ENCODE peak calls at places on chromosomes 13 and 19, in six cellular contexts. J, H, Y, B, F and X are unnamed samples. For H3K9me3, the result is how much of the 10 kb centered on the place peaks cover.

GRCh38 chr13:86052141-86052540 is 252.9 kb upstream of the SLITRK6 start:
- DNase-seq in J (no peak), H (no peak), Y (no peak), B (no peak), F (no peak), X (no peak)

GRCh38 chr19:14886032-14886431 is at the start of gene OR7A17:
- DNase-seq in J (no peak), H (no peak), Y (no peak), B (no peak), F (no peak), X (no peak)

GRCh38 chr19:4539697-4540581 is at the start of gene LRG1:
- DNase-seq in J (no peak), H (no peak), Y (no peak), B (no peak), F (peak), X (no peak)

GRCh38 chr13:33751151-33751550 is 66.8 kb upstream of the RFC3 start:
- DNase-seq in J (no peak), H (no peak), Y (peak), B (no peak), F (peak), X (peak)

GRCh38 chr13:47426126-47426849 is 529.4 kb upstream of the HTR2A start:
- DNase-seq in J (no peak), H (no peak), Y (peak), B (no peak), F (no peak), X (peak)

GRCh38 chr13:42137856-42138537 is 89.5 kb downstream of the DGKH start:
- DNase-seq in J (no peak), H (no peak), Y (peak), B (no peak), F (no peak), X (peak)

GRCh38 chr19:47581605-47582319 is 8.8 kb upstream of the ZNF541 start:
- DNase-seq in J (no peak), H (no peak), Y (no peak), B (no peak), F (no peak), X (no peak)

GRCh38 chr19:7570761-7571160 is 24.9 kb upstream of the CAMSAP3 start:
- DNase-seq in J (no peak), H (no peak), Y (no peak), B (no peak), F (no peak), X (no peak)

GRCh38 chr13:51125495-51126226 is 14.6 kb upstream of the C13orf42 start:
- DNase-seq in J (peak), H (peak), Y (peak), B (peak), F (peak), X (peak)

GRCh38 chr19:51410950-51411748 is 6.3 kb downstream of the SIGLEC10 start:
- DNase-seq in J (no peak), H (no peak), Y (no peak), B (no peak), F (peak), X (no peak)

GRCh38 chr19:13002389-13002898 is 7.2 kb downstream of the NFIX start:
- DNase-seq in J (no peak), H (no peak), Y (no peak), B (no peak), F (no peak), X (no peak)

GRCh38 chr19:11247391-11247790 is 8.0 kb downstream of the ANGPTL8 start:
- DNase-seq in J (no peak), H (no peak), Y (no peak), B (no peak), F (no peak), X (no peak)

GRCh38 chr19:45045671-45046353 is 7.0 kb downstream of the CLASRP start:
- DNase-seq in J (no peak), H (no peak), Y (no peak), B (no peak), F (no peak), X (no peak)

GRCh38 chr19:34082289-34083077 is 89.8 kb upstream of the LSM14A start:
- DNase-seq in J (peak), H (peak), Y (no peak), B (no peak), F (peak), X (no peak)

GRCh38 chr13:52798770-52799430 is 49.5 kb downstream of the PCDH8 start:
- DNase-seq in J (no peak), H (no peak), Y (no peak), B (no peak), F (no peak), X (no peak)

GRCh38 chr19:40139533-40140287 is 49.0 kb upstream of the ZNF780A start:
- DNase-seq in J (peak), H (no peak), Y (peak), B (peak), F (peak), X (peak)

GRCh38 chr13:113546571-113547247 is 37.8 kb upstream of the TFDP1 start:
- DNase-seq in J (no peak), H (no peak), Y (peak), B (peak), F (no peak), X (no peak)

GRCh38 chr13:107574517-107575215 is 640.7 kb downstream of the LIG4 start:
- DNase-seq in J (no peak), H (no peak), Y (peak), B (no peak), F (no peak), X (no peak)

GRCh38 chr13:45932611-45933182 is 81.1 kb upstream of the SIAH3 start:
- DNase-seq in J (no peak), H (no peak), Y (no peak), B (no peak), F (no peak), X (no peak)
- H3K14ac ChIP-seq in J (no peak), H (no peak), Y (no peak), B (no peak), F (no peak), X (no peak)

GRCh38 chr19:6475321-6476108 is 6.1 kb downstream of the DENND1C start:
- DNase-seq in J (no peak), H (peak), Y (no peak), B (peak), F (no peak), X (no peak)
- H3K9me3 ChIP-seq in J (under half), H (under half), Y (under half), B (under half), F (under half), X (under half)

DNA sequence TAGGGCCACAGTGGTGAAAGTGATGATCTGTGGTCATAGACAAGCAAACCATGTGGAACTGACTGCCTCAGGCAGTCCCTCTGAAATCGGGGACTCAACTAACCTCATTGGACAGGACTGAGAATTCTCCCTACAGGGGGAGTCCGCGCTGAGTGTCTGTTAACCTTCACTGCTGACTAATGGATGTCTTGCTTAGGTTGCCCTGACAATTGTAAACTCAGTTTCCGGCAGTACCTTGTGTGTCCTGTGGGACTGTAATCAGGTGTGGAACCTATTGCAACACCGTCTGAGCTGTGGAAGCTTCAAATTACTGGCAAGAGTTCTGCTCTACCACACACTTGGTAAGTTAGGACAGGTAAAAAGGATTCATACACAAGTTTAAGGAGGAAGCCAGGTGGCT is 21.8 kb downstream of the ZNF77 start:
- DNase-seq in J (no peak), H (peak), Y (peak), B (no peak), F (peak), X (no peak)
- H3K23ac ChIP-seq in J (no peak), H (no peak), Y (no peak), B (no peak), F (no peak), X (no peak)

DNA sequence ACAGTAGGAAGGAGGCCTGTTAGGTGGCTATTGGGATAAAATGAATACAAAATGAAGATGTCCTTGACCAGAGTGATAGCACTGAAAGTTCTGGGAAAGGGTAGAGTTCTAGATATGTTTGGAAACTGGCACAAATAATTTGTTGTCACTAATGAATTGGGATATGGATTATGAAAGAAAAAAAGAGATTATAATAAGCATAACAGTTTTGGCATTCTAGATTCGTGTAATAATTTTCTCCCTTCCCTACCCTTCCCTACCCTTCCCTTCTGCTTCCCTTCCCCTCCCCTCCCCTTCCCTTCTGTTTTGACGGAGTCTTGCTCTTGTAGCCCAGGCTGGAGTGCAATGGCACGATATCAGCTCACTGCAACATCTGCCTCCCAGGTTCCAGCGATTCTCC is 271.0 kb upstream of the PRR20A start:
- DNase-seq in J (no peak), H (no peak), Y (no peak), B (no peak), F (no peak), X (no peak)
- H3K14ac ChIP-seq in J (no peak), H (no peak), Y (no peak), B (no peak), F (no peak), X (no peak)

GRCh38 chr19:52946322-52947310 is 16.1 kb downstream of the ZNF816 start:
- DNase-seq in J (no peak), H (peak), Y (peak), B (peak), F (peak), X (no peak)

GRCh38 chr19:52943884-52944643 is 18.6 kb downstream of the ZNF816 start:
- DNase-seq in J (no peak), H (no peak), Y (no peak), B (no peak), F (peak), X (no peak)

GRCh38 chr19:52948025-52948770 is 14.5 kb downstream of the ZNF816 start:
- DNase-seq in J (no peak), H (no peak), Y (no peak), B (no peak), F (no peak), X (no peak)

GRCh38 chr19:52945652-52946321 is 16.9 kb downstream of the ZNF816 start:
- DNase-seq in J (no peak), H (peak), Y (no peak), B (peak), F (peak), X (no peak)

GRCh38 chr19:52949422-52949821 is 13.3 kb downstream of the ZNF816 start:
- DNase-seq in J (no peak), H (no peak), Y (no peak), B (no peak), F (no peak), X (no peak)
- H3K9me3 ChIP-seq in J (under half), H (under half), Y (under half), B (under half), F (under half), X (half or more)

GRCh38 chr13:110560606-110561334 is 752 bp downstream of the RAB20 start:
- DNase-seq in J (peak), H (peak), Y (no peak), B (no peak), F (peak), X (peak)

GRCh38 chr13:110562696-110563462 is 1.4 kb upstream of the RAB20 start:
- DNase-seq in J (no peak), H (no peak), Y (no peak), B (no peak), F (peak), X (no peak)

GRCh38 chr13:110563463-110563774 is 1.9 kb upstream of the RAB20 start:
- DNase-seq in J (no peak), H (no peak), Y (no peak), B (no peak), F (no peak), X (no peak)

GRCh38 chr13:110559986-110560385 is 1.5 kb downstream of the RAB20 start:
- DNase-seq in J (no peak), H (no peak), Y (no peak), B (no peak), F (no peak), X (no peak)

DNA sequence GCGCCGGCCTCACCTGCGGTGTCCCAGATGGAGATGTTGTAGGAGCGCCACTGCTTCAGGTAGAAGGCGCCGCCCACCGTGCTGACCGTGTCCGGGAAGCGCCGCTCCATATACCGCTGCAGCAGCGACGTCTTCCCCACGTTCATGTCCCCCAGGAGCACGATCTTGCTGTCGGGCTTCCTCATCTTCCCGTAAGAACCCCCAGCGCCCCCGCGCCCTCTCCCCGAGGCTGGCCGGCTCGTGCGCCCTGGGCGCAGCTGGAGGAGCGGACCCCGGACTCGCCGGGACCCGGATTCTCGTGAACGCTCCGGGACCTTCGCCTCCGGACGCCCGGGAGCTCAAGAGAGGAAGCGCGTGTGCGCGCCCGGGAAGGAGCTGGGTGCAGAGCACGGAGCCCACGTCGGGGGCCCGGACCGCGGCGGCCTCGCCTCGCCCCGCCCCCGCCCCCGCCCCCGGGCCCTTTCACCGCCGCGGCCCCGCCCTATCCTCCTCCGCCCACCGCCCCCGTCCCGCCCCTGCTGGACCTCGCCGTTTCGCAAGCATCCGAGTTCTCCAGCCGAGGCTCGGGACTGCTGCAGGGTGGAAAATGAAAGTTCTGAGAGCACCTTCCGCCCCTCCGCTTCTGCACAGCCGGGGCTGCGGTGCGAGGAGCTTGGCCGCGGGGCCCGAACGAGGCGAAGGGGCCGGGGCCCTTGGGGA is at the start of gene RAB20:
- DNase-seq in J (peak), H (peak), Y (peak), B (peak), F (peak), X (peak)
- H3K23ac ChIP-seq in J (peak), H (no peak), Y (peak), B (no peak), F (no peak), X (no peak)

DNA sequence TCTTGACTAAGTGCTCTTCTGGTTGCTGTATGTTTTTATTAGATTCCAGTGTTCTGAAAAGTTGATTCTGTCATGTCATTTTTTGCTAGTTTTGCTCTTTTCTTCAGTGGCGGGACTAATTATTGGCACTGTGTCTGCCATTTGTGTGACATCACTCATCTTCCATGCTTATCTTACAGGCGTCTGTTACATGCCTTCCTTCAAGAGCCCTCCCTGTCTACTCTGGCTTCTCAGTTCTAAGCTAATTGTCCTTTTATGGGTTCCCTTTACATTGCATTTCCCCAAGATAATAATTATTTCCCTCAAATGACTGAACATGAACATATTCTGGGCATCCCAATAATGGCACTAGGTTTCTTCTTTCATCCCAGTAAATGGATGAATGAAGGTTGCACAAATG is 459.1 kb downstream of the DCT start:
- DNase-seq in J (no peak), H (no peak), Y (no peak), B (no peak), F (no peak), X (peak)
- H3K14ac ChIP-seq in J (no peak), H (no peak), Y (no peak), B (no peak), F (no peak), X (no peak)

DNA sequence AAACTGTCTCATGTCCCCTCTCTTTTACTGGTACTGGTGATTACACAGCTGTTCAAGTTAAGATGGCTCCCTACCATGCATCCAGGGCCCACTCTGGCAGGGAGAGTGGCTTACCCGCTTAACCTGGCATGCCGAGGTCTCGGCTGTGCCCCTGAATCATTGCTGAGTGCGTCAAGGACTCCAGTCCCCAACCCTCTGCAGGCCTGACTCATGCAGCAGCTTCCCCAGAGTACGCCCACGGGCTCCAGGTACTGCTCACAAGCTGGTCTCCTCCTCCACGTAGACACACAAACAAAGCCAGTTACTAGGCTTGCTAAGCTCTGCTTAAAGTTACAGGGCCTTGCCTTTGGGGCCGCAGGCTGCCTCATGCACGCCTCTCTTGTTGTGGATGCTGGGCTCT is 447.4 kb downstream of the COG6 start:
- DNase-seq in J (no peak), H (no peak), Y (peak), B (no peak), F (no peak), X (peak)
- H3K9me3 ChIP-seq in J (under half), H (under half), Y (under half), B (under half), F (under half), X (under half)

GRCh38 chr19:19262190-19263057 is 10.7 kb downstream of the TM6SF2 start:
- DNase-seq in J (no peak), H (peak), Y (no peak), B (peak), F (no peak), X (no peak)
- H3K23ac ChIP-seq in J (no peak), H (no peak), Y (no peak), B (no peak), F (no peak), X (no peak)

DNA sequence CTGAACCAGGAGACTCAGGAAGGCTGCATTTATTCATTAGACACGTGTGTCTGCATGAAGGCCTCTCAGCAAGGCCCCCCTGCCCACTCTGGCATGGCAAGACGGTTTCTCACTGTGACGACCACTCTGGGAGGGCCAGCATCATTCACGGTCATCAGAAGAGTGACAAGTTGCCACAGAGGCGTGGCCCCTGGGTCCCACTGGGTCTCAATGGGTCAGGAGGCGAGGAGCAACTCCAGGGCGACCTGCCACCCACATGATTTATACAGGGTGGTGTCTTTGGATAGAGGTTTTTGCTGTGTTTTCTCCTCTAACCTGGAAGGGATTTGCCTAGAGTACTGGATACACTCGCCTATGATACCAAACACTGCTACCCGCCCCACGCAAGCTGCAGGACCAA is 60.7 kb downstream of the KLF2 start:
- DNase-seq in J (no peak), H (no peak), Y (no peak), B (no peak), F (no peak), X (no peak)
- H3K14ac ChIP-seq in J (no peak), H (no peak), Y (no peak), B (no peak), F (no peak), X (no peak)